ENCODE peak calls at places on chromosome 21, in seven cellular contexts. N is right atrium auricular region, H is heart left ventricle, Z is heart right ventricle, M is suprapubic skin, Q is K562, Y is GM23248. X is an unnamed sample.

GRCh38 chr21:45366931-45367401 is 38.0 kb upstream of the COL18A1 start:
- DNase-seq in Q (peak; percentile 65), H (peak; percentile 86), Z (peak; percentile 70), M (no peak), Y (peak; percentile 86), N (peak; percentile 79), X (no peak)

GRCh38 chr21:17903029-17903806 is 84.1 kb upstream of the C21orf91 start:
- DNase-seq in H (no peak), M (no peak), N (no peak), Y (peak; percentile 59), Q (peak; percentile 10), Z (no peak), X (no peak)

GRCh38 chr21:41640756-41641509 is 125.9 kb downstream of the RIPK4 start:
- DNase-seq in Y (peak; percentile 78), H (no peak), M (no peak), Q (no peak), N (peak; percentile 80), Z (no peak), X (no peak)

GRCh38 chr21:42061195-42061865 is 9.8 kb upstream of the UMODL1 start:
- DNase-seq in Z (peak; percentile 39), M (no peak), Q (no peak), H (peak; percentile 49), N (no peak), Y (no peak), X (no peak)

GRCh38 chr21:41641821-41642368 is 125.0 kb downstream of the RIPK4 start:
- DNase-seq in H (peak; percentile 76), Y (peak; percentile 95), Q (no peak), M (no peak), Z (peak; percentile 45), N (peak; percentile 92), X (no peak)

GRCh38 chr21:42390193-42390592 is 5.7 kb downstream of the TMPRSS3 start:
- DNase-seq in Q (no peak), N (no peak), Z (no peak), H (no peak), M (no peak), Y (no peak), X (no peak)

GRCh38 chr21:42835211-42835610 is 44.1 kb downstream of the WDR4 start:
- DNase-seq in Y (no peak), N (peak; percentile 46), Z (no peak), Q (no peak), H (no peak), M (no peak), X (no peak)

GRCh38 chr21:31559368-31560119 is 99.9 kb upstream of the SOD1 start:
- DNase-seq in Y (peak; percentile 94), M (peak; percentile 86), N (peak; percentile 86), Z (peak; percentile 92), H (peak; percentile 93), Q (no peak), X (peak; percentile 95)

GRCh38 chr21:28489197-28489596 is 503.5 kb downstream of the LTN1 start:
- DNase-seq in Q (no peak), Y (no peak), Z (no peak), H (no peak), N (no peak), M (no peak), X (no peak)

GRCh38 chr21:26080211-26080610 is 90.4 kb downstream of the APP start:
- DNase-seq in M (no peak), Z (no peak), Y (no peak), Q (no peak), N (no peak), H (no peak), X (no peak)

GRCh38 chr21:45341779-45342178 is 54.1 kb upstream of the POFUT2 start:
- DNase-seq in Y (no peak), Z (no peak), N (no peak), M (no peak), Q (no peak), H (peak; percentile 27), X (no peak)

GRCh38 chr21:41703857-41704501 is 62.9 kb downstream of the RIPK4 start:
- DNase-seq in H (no peak), M (no peak), Y (no peak), Z (no peak), N (no peak), Q (no peak), X (no peak)

GRCh38 chr21:45207839-45208626 is 79.7 kb downstream of the POFUT2 start:
- DNase-seq in M (no peak), Z (no peak), Y (no peak), Q (no peak), H (no peak), N (no peak), X (no peak)

GRCh38 chr21:31446206-31446900 is 102.3 kb upstream of the TIAM1 start:
- DNase-seq in M (no peak), Y (no peak), N (no peak), Q (no peak), H (no peak), Z (no peak), X (peak; percentile 66)

GRCh38 chr21:26798856-26799751 is 46.1 kb downstream of the ADAMTS1 start:
- DNase-seq in Q (no peak), M (no peak), Z (no peak), H (no peak), Y (no peak), N (no peak), X (no peak)

GRCh38 chr21:25396135-25396711 is 211.1 kb downstream of the MRPL39 start:
- DNase-seq in Z (no peak), N (no peak), H (no peak), M (no peak), Y (no peak), Q (no peak), X (no peak)

GRCh38 chr21:25862596-25862995 is 127.8 kb downstream of the GABPA start:
- DNase-seq in Z (no peak), Y (peak; percentile 46), H (no peak), N (no peak), Q (peak; percentile 55), M (no peak), X (peak; percentile 22)

DNA sequence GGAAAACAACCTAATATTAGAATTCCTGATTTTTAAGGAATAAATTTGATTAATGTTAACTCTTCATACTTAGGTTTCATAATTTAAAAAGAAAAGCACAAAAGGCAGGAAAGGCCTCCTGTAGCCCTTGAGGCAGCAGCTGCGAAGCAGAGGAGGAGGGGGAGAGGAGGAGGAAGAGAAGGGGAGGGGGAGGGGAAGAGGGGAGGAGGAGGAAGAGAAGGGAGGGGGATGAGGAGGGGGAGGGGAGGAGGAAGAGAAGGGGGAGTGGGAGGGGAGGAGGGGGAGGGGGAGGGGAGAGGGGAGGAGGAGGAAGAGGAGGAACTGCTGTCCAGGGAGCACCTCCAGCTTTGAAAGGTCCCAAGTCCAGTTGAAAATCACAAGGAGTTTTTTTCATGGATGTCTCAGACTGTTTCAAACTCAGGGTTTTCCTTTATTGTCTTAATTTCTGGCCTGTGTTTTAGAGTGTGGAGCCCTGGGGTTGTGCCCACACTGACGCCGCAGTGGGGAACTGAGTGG is 35.1 kb upstream of the DIP2A start:
- DNase-seq in H (no peak), N (no peak), Q (peak; percentile 29), Y (no peak), Z (no peak), M (no peak), X (no peak)
- H3K4me1 ChIP-seq in H (no peaks in the 10 kb centered on the region), N (no peaks in the 10 kb centered on the region), Q (peaks cover 16% of the 10 kb centered on the region), Y (no peaks in the 10 kb centered on the region), Z (no peaks in the 10 kb centered on the region), M (no peaks in the 10 kb centered on the region), X (peaks cover 8% of the 10 kb centered on the region)

GRCh38 chr21:38858429-38859205 is 52.9 kb downstream of the ETS2 start:
- DNase-seq in Z (no peak), M (no peak), N (no peak), Q (no peak), H (no peak), Y (no peak), X (no peak)
- H3K27me3 ChIP-seq in Z (no peaks in the 10 kb centered on the region), M (no peaks in the 10 kb centered on the region), N (no peaks in the 10 kb centered on the region), Q (no peaks in the 10 kb centered on the region), H (no peaks in the 10 kb centered on the region), Y (no peaks in the 10 kb centered on the region), X (no peaks in the 10 kb centered on the region)

GRCh38 chr21:40404319-40404906 is 442.5 kb downstream of the DSCAM start:
- DNase-seq in Q (no peak), N (no peak), Y (no peak), M (no peak), H (no peak), Z (no peak), X (no peak)
- H3K4me3 ChIP-seq in Q (no peak overlapping the region), N (no peak overlapping the region), Y (no peak overlapping the region), M (no peak overlapping the region), H (no peak overlapping the region), Z (no peak overlapping the region), X (no peak overlapping the region)

GRCh38 chr21:43923391-43923790 is 58.4 kb downstream of the AGPAT3 start:
- DNase-seq in M (no peak), N (no peak), Y (peak; percentile 38), Z (no peak), Q (no peak), H (no peak), X (no peak)

GRCh38 chr21:43921602-43921978 is 56.6 kb downstream of the AGPAT3 start:
- DNase-seq in N (no peak), H (peak; percentile 2), Y (no peak), M (no peak), Q (peak; percentile 31), Z (no peak), X (peak; percentile 63)

GRCh38 chr21:43921979-43922945 is 57.2 kb downstream of the AGPAT3 start:
- DNase-seq in H (no peak), Q (peak; percentile 96), Z (no peak), M (no peak), N (no peak), Y (no peak), X (peak; percentile 74)

GRCh38 chr21:43924421-43925095 is 59.5 kb downstream of the AGPAT3 start:
- DNase-seq in Z (no peak), H (peak; percentile 27), Q (no peak), N (no peak), Y (no peak), M (no peak), X (no peak)

GRCh38 chr21:43922949-43923348 is 57.9 kb downstream of the AGPAT3 start:
- DNase-seq in Q (no peak), N (no peak), H (peak; percentile 57), Y (no peak), M (no peak), Z (no peak), X (no peak)
- H3K4me1 ChIP-seq in Q (peaks cover 79% of the 10 kb centered on the region), N (peaks cover 72% of the 10 kb centered on the region), H (peaks cover 65% of the 10 kb centered on the region), Y (no peaks in the 10 kb centered on the region), M (peaks cover 48% of the 10 kb centered on the region), Z (peaks cover 63% of the 10 kb centered on the region), X (peaks cover 19% of the 10 kb centered on the region)

DNA sequence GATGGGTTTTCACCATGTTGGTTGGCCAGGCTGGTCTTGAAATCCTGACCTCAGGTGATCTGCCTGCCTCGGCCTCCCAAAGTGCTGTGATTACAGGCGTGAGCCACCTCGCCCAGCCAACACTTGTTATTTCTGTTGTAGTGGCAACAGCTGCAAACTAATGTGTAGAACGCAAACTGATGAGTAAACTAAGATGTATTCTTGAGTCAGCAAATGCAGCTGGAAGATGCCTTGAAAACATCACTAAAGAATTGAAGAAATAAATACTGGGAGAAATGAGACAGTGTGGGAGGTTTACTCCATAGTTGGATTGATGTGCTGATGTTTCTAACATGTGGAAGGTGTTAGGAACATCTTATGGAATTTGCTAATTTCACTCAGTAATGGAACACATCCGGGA is 61.3 kb upstream of the KCNE2 start:
- DNase-seq in Z (no peak), H (no peak), M (no peak), Q (no peak), Y (peak; percentile 45), N (no peak), X (no peak)
- H3K27me3 ChIP-seq in Z (no peaks in the 10 kb centered on the region), H (no peaks in the 10 kb centered on the region), M (no peaks in the 10 kb centered on the region), Q (peaks cover 6% of the 10 kb centered on the region), Y (no peaks in the 10 kb centered on the region), N (no peaks in the 10 kb centered on the region), X (no peaks in the 10 kb centered on the region)

GRCh38 chr21:16117851-16118592 is 388.2 kb downstream of the USP25 start:
- DNase-seq in Q (no peak), Z (no peak), H (no peak), Y (peak; percentile 89), N (no peak), M (no peak), X (no peak)
- H3K4me3 ChIP-seq in Q (no peak overlapping the region), Z (peak overlapping the region; percentile 1), H (peak overlapping the region; percentile 1), Y (peak overlapping the region; percentile 62), N (no peak overlapping the region), M (peak overlapping the region; percentile 1), X (no peak overlapping the region)

GRCh38 chr21:38805282-38806152 is at the start of gene ETS2:
- DNase-seq in H (peak; percentile 95), M (peak; percentile 93), Y (peak; percentile 89), N (peak; percentile 91), Z (peak; percentile 91), Q (peak; percentile 97), X (peak; percentile 61)
- H3K4me1 ChIP-seq in H (peaks cover 30% of the 10 kb centered on the region), M (peaks cover 33% of the 10 kb centered on the region), Y (peaks cover 13% of the 10 kb centered on the region), N (peaks cover 28% of the 10 kb centered on the region), Z (peaks cover 20% of the 10 kb centered on the region), Q (peaks cover 43% of the 10 kb centered on the region), X (peaks cover 3% of the 10 kb centered on the region)